ENCODE peak calls at places on chromosome 11, in seven cellular contexts. One of them, this sample, is unnamed.

GRCh38 chr11:70680781-70681281 is 282.5 kb downstream of the CTTN start:
- DNase-seq in Caco-2: no peak
- DNase-seq in psoas muscle: no peak
- DNase-seq in small intestine: no peak
- DNase-seq in GM23248: no peak
- DNase-seq in IMR-90: no peak
- DNase-seq in BE2C: no peak
- DNase-seq in this sample: no peak

GRCh38 chr11:45182902-45183301 is 36.5 kb downstream of the PRDM11 start:
- DNase-seq in small intestine: peak; percentile 53
- DNase-seq in Caco-2: peak; percentile 35
- DNase-seq in BE2C: peak; percentile 18
- DNase-seq in IMR-90: peak; percentile 19
- DNase-seq in psoas muscle: no peak
- DNase-seq in GM23248: peak; percentile 63
- DNase-seq in this sample: peak; percentile 56

GRCh38 chr11:408154-409007 is 6.4 kb downstream of the SIGIRR start:
- DNase-seq in IMR-90: no peak
- DNase-seq in GM23248: no peak
- DNase-seq in Caco-2: no peak
- DNase-seq in BE2C: no peak
- DNase-seq in psoas muscle: no peak
- DNase-seq in small intestine: no peak
- DNase-seq in this sample: no peak

GRCh38 chr11:78635814-78636506 is 61.3 kb upstream of the NARS2 start:
- DNase-seq in BE2C: no peak
- DNase-seq in psoas muscle: no peak
- DNase-seq in small intestine: no peak
- DNase-seq in IMR-90: no peak
- DNase-seq in Caco-2: no peak
- DNase-seq in GM23248: no peak
- DNase-seq in this sample: no peak

GRCh38 chr11:6402061-6402470 is 11.8 kb downstream of the SMPD1 start:
- DNase-seq in GM23248: no peak
- DNase-seq in BE2C: no peak
- DNase-seq in Caco-2: no peak
- DNase-seq in small intestine: no peak
- DNase-seq in psoas muscle: no peak
- DNase-seq in IMR-90: no peak
- DNase-seq in this sample: no peak

GRCh38 chr11:122559734-122560382 is 95.7 kb upstream of the UBASH3B start:
- DNase-seq in IMR-90: peak; percentile 25
- DNase-seq in psoas muscle: no peak
- DNase-seq in BE2C: peak; percentile 23
- DNase-seq in small intestine: no peak
- DNase-seq in GM23248: no peak
- DNase-seq in Caco-2: peak; percentile 25
- DNase-seq in this sample: no peak

GRCh38 chr11:15826826-15827225 is 529.5 kb downstream of the SOX6 start:
- DNase-seq in GM23248: peak; percentile 24
- DNase-seq in Caco-2: peak; percentile 71
- DNase-seq in BE2C: peak; percentile 78
- DNase-seq in psoas muscle: peak; percentile 33
- DNase-seq in IMR-90: no peak
- DNase-seq in small intestine: no peak
- DNase-seq in this sample: peak; percentile 35

GRCh38 chr11:6443269-6444003 is 2.6 kb upstream of the HPX start:
- DNase-seq in psoas muscle: peak; percentile 54
- DNase-seq in IMR-90: peak; percentile 50
- DNase-seq in GM23248: peak; percentile 78
- DNase-seq in BE2C: peak; percentile 38
- DNase-seq in Caco-2: peak; percentile 68
- DNase-seq in small intestine: peak; percentile 56
- DNase-seq in this sample: peak; percentile 82

GRCh38 chr11:111195192-111195591 is 50.3 kb upstream of the POU2AF2 start:
- DNase-seq in Caco-2: no peak
- DNase-seq in GM23248: no peak
- DNase-seq in small intestine: no peak
- DNase-seq in BE2C: no peak
- DNase-seq in IMR-90: peak; percentile 31
- DNase-seq in psoas muscle: no peak
- DNase-seq in this sample: no peak

GRCh38 chr11:65559951-65560537 is 1.9 kb upstream of the LTBP3 start:
- DNase-seq in Caco-2: no peak
- DNase-seq in GM23248: peak; percentile 90
- DNase-seq in small intestine: peak; percentile 60
- DNase-seq in BE2C: no peak
- DNase-seq in psoas muscle: no peak
- DNase-seq in IMR-90: peak; percentile 53
- DNase-seq in this sample: peak; percentile 53

GRCh38 chr11:93740802-93741093 is 547 bp downstream of the TAF1D start:
- DNase-seq in small intestine: peak; percentile 52
- DNase-seq in GM23248: peak; percentile 89
- DNase-seq in psoas muscle: peak; percentile 63
- DNase-seq in BE2C: peak; percentile 72
- DNase-seq in IMR-90: peak; percentile 49
- DNase-seq in Caco-2: peak; percentile 78
- DNase-seq in this sample: peak; percentile 85
- H3K4me1 ChIP-seq in small intestine: peaks cover 12% of the 10 kb centered on the region
- H3K4me1 ChIP-seq in GM23248: peaks cover 46% of the 10 kb centered on the region
- H3K4me1 ChIP-seq in psoas muscle: peaks cover 37% of the 10 kb centered on the region
- H3K4me1 ChIP-seq in BE2C: no peaks in the 10 kb centered on the region
- H3K4me1 ChIP-seq in IMR-90: no peaks in the 10 kb centered on the region
- H3K4me1 ChIP-seq in Caco-2: peaks cover 51% of the 10 kb centered on the region
- H3K4me1 ChIP-seq in this sample: peaks cover 39% of the 10 kb centered on the region

GRCh38 chr11:120383518-120384155 is 47.4 kb downstream of the ARHGEF12 start:
- DNase-seq in Caco-2: no peak
- DNase-seq in psoas muscle: no peak
- DNase-seq in small intestine: no peak
- DNase-seq in IMR-90: no peak
- DNase-seq in BE2C: no peak
- DNase-seq in GM23248: peak; percentile 21
- DNase-seq in this sample: no peak
- H3K4me1 ChIP-seq in Caco-2: peaks cover 9% of the 10 kb centered on the region
- H3K4me1 ChIP-seq in psoas muscle: peaks cover 77% of the 10 kb centered on the region
- H3K4me1 ChIP-seq in small intestine: peaks cover 4% of the 10 kb centered on the region
- H3K4me1 ChIP-seq in IMR-90: peaks cover 15% of the 10 kb centered on the region
- H3K4me1 ChIP-seq in BE2C: peaks cover 20% of the 10 kb centered on the region
- H3K4me1 ChIP-seq in GM23248: peaks cover 51% of the 10 kb centered on the region
- H3K4me1 ChIP-seq in this sample: peaks cover 33% of the 10 kb centered on the region

DNA sequence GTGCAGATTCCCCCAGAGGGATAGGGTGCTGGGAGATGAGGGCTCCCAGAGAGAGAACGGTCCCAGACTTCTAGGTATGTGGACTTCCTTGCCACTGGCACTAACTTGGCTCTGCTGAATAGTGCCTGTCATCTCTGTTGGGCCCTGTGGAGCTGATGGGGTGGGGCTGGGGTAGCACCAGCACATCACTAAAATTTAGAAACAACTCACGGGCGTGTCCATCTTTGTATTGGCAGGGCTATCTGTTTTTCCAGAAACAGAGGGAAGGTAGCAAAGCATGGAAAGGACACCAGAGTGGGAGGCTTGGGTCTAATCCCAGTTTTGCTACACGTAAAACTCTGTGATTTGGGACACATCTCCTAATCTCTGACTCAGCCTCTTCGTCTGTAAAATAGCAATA is 25.8 kb downstream of the SWAP70 start:
- DNase-seq in BE2C: no peak
- DNase-seq in IMR-90: no peak
- DNase-seq in Caco-2: no peak
- DNase-seq in GM23248: peak; percentile 66
- DNase-seq in psoas muscle: no peak
- DNase-seq in small intestine: no peak
- DNase-seq in this sample: peak; percentile 26
- H3K4me1 ChIP-seq in BE2C: peaks cover 15% of the 10 kb centered on the region
- H3K4me1 ChIP-seq in IMR-90: peaks cover 11% of the 10 kb centered on the region
- H3K4me1 ChIP-seq in Caco-2: no peaks in the 10 kb centered on the region
- H3K4me1 ChIP-seq in GM23248: peaks cover 55% of the 10 kb centered on the region
- H3K4me1 ChIP-seq in psoas muscle: peaks cover 6% of the 10 kb centered on the region
- H3K4me1 ChIP-seq in small intestine: no peaks in the 10 kb centered on the region
- H3K4me1 ChIP-seq in this sample: peaks cover 24% of the 10 kb centered on the region

GRCh38 chr11:73383249-73384126 is 7.3 kb downstream of the RELT start:
- DNase-seq in GM23248: peak; percentile 30
- DNase-seq in BE2C: no peak
- DNase-seq in psoas muscle: no peak
- DNase-seq in small intestine: peak; percentile 10
- DNase-seq in IMR-90: no peak
- DNase-seq in Caco-2: no peak
- DNase-seq in this sample: peak; percentile 22

GRCh38 chr11:73382747-73383146 is 6.5 kb downstream of the RELT start:
- DNase-seq in IMR-90: no peak
- DNase-seq in psoas muscle: no peak
- DNase-seq in GM23248: no peak
- DNase-seq in small intestine: no peak
- DNase-seq in Caco-2: no peak
- DNase-seq in BE2C: no peak
- DNase-seq in this sample: no peak

GRCh38 chr11:73380897-73381410 is 4.8 kb downstream of the RELT start:
- DNase-seq in IMR-90: no peak
- DNase-seq in small intestine: no peak
- DNase-seq in BE2C: no peak
- DNase-seq in GM23248: no peak
- DNase-seq in Caco-2: no peak
- DNase-seq in psoas muscle: no peak
- DNase-seq in this sample: no peak

GRCh38 chr11:73381589-73381988 is 5.4 kb downstream of the RELT start:
- DNase-seq in psoas muscle: no peak
- DNase-seq in GM23248: no peak
- DNase-seq in IMR-90: no peak
- DNase-seq in small intestine: no peak
- DNase-seq in BE2C: no peak
- DNase-seq in Caco-2: no peak
- DNase-seq in this sample: no peak

GRCh38 chr11:73382183-73382582 is 6.0 kb downstream of the RELT start:
- DNase-seq in psoas muscle: no peak
- DNase-seq in BE2C: no peak
- DNase-seq in GM23248: no peak
- DNase-seq in Caco-2: no peak
- DNase-seq in small intestine: no peak
- DNase-seq in IMR-90: no peak
- DNase-seq in this sample: no peak
- H3K4me1 ChIP-seq in psoas muscle: peaks cover 88% of the 10 kb centered on the region
- H3K4me1 ChIP-seq in BE2C: no peaks in the 10 kb centered on the region
- H3K4me1 ChIP-seq in GM23248: peaks cover 7% of the 10 kb centered on the region
- H3K4me1 ChIP-seq in Caco-2: peaks cover 11% of the 10 kb centered on the region
- H3K4me1 ChIP-seq in small intestine: peaks cover 15% of the 10 kb centered on the region
- H3K4me1 ChIP-seq in IMR-90: peaks cover 25% of the 10 kb centered on the region
- H3K4me1 ChIP-seq in this sample: peaks cover 24% of the 10 kb centered on the region

DNA sequence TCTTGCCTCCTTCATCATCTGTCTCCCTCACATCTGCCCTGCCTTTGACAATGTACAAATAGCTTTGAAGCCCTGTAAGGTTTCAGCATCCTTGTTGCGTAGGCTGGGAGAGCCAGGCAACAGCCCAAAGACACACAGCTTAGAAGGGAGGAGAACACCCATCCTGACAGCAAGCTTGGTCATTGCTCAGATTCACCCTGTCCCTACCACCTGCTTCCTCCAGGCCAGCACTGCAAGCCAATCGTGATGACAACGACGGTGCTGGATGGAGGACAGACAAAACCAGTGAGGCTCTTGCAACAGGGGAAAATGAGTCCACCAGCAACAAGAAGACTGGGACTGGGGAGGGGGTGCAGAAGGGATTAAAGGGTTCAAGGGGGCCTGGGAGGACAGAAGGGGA is 32.9 kb upstream of the CD5 start:
- DNase-seq in BE2C: no peak
- DNase-seq in small intestine: no peak
- DNase-seq in Caco-2: no peak
- DNase-seq in GM23248: no peak
- DNase-seq in IMR-90: no peak
- DNase-seq in psoas muscle: no peak
- DNase-seq in this sample: no peak
- H3K4me1 ChIP-seq in BE2C: no peaks in the 10 kb centered on the region
- H3K4me1 ChIP-seq in small intestine: no peaks in the 10 kb centered on the region
- H3K4me1 ChIP-seq in Caco-2: no peaks in the 10 kb centered on the region
- H3K4me1 ChIP-seq in GM23248: no peaks in the 10 kb centered on the region
- H3K4me1 ChIP-seq in IMR-90: no peaks in the 10 kb centered on the region
- H3K4me1 ChIP-seq in psoas muscle: peaks cover 12% of the 10 kb centered on the region
- H3K4me1 ChIP-seq in this sample: peaks cover 4% of the 10 kb centered on the region

DNA sequence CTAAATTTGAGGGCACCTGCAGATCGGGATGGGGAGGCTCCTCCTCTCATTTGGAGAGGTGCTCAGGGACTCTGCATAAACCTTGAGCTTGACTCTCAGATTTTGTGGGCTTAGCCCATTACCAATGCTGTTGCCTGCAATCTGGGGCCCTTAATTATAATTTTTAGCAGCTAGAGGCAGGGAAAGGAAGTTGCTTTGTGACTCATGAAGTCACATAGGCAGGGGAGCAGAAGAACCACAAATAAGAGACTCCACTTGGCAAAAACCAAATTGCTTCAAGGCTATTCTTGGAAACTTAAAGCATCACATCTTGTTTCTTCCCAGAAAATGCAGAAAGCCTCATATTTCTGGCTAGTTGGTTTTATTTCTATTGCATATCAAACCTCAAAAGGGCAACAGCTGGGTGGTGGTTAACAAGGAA is 46.9 kb downstream of the MICAL2 start:
- DNase-seq in psoas muscle: no peak
- DNase-seq in BE2C: no peak
- DNase-seq in small intestine: no peak
- DNase-seq in Caco-2: no peak
- DNase-seq in IMR-90: peak; percentile 84
- DNase-seq in GM23248: peak; percentile 83
- DNase-seq in this sample: peak; percentile 73
- H3K4me1 ChIP-seq in psoas muscle: peaks cover 26% of the 10 kb centered on the region
- H3K4me1 ChIP-seq in BE2C: no peaks in the 10 kb centered on the region
- H3K4me1 ChIP-seq in small intestine: peaks cover 6% of the 10 kb centered on the region
- H3K4me1 ChIP-seq in Caco-2: peaks cover 44% of the 10 kb centered on the region
- H3K4me1 ChIP-seq in IMR-90: peaks cover 39% of the 10 kb centered on the region
- H3K4me1 ChIP-seq in GM23248: peaks cover 42% of the 10 kb centered on the region
- H3K4me1 ChIP-seq in this sample: peaks cover 35% of the 10 kb centered on the region

DNA sequence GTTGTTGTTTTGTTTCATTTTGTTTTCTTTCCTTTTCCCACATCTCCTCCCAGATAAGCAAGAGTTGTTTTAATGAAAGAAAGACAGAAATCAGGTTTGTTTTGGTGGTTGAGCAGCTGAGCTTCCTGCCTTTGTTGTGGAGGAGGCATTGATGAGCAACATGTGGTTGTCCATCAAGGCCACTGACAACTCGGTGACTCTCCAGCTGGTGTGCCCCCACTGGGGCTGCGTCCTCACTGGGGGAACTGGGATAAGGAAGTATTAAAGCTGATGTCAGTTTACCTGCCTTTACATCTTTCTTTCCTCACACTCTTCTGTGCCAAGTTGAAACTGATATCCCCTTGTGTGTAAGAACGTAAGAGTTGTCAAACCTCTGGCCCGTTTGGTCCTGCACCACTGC is 5.9 kb downstream of the VPS26B start:
- DNase-seq in Caco-2: no peak
- DNase-seq in BE2C: no peak
- DNase-seq in GM23248: no peak
- DNase-seq in small intestine: no peak
- DNase-seq in psoas muscle: no peak
- DNase-seq in IMR-90: no peak
- DNase-seq in this sample: no peak
- H3K4me1 ChIP-seq in Caco-2: peaks cover 7% of the 10 kb centered on the region
- H3K4me1 ChIP-seq in BE2C: peaks cover 22% of the 10 kb centered on the region
- H3K4me1 ChIP-seq in GM23248: peaks cover 37% of the 10 kb centered on the region
- H3K4me1 ChIP-seq in small intestine: peaks cover 13% of the 10 kb centered on the region
- H3K4me1 ChIP-seq in psoas muscle: peaks cover 20% of the 10 kb centered on the region
- H3K4me1 ChIP-seq in IMR-90: peaks cover 2% of the 10 kb centered on the region
- H3K4me1 ChIP-seq in this sample: peaks cover 22% of the 10 kb centered on the region

DNA sequence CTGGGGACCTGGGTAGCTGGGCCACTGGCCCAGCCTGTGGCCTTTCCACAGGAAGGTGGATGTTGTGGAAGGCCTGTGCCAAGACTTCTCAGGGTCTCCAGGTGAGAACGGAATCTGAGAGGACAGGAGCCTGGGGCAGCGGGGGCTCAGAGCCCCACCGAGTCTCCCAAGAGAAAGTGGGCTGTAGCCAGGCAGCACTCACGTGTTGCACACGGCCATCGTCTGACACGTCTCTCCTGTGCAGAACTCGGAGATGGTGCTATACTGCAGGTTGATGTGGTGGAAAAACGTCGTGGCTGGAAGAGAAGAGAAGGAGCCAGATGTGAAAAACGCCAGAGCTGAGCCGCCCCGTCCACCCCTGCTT is 6.4 kb downstream of the MOB2 start:
- DNase-seq in BE2C: peak; percentile 0
- DNase-seq in Caco-2: no peak
- DNase-seq in small intestine: no peak
- DNase-seq in IMR-90: no peak
- DNase-seq in psoas muscle: no peak
- DNase-seq in GM23248: no peak
- DNase-seq in this sample: no peak
- H3K4me1 ChIP-seq in BE2C: no peaks in the 10 kb centered on the region
- H3K4me1 ChIP-seq in Caco-2: no peaks in the 10 kb centered on the region
- H3K4me1 ChIP-seq in small intestine: no peaks in the 10 kb centered on the region
- H3K4me1 ChIP-seq in IMR-90: peaks cover 2% of the 10 kb centered on the region
- H3K4me1 ChIP-seq in psoas muscle: peaks cover 42% of the 10 kb centered on the region
- H3K4me1 ChIP-seq in GM23248: no peaks in the 10 kb centered on the region
- H3K4me1 ChIP-seq in this sample: no peaks in the 10 kb centered on the region